ENCODE peak calls at places on chromosomes 4 and X, in four cellular contexts. X is T-helper 1 cell; D is activated T-cell treated with anti-CD3 and anti-CD28 coated beads, Interleukin-2, amount 50 U/mL, for 72 hours; L is activated CD4-positive, alpha-beta T cell treated with anti-CD3 and anti-CD28 coated beads, Interleukin-2, amount 50 U/mL, for 1 hour. N is an unnamed sample.

GRCh38 chr4:3572363-3572762 is 40.1 kb upstream of the LRPAP1 start:
- DNase-seq in X (no peak), D (no peak), L (no peak), N (no peak)

GRCh38 chr4:167290684-167291083 is 56.4 kb upstream of the SPOCK3 start:
- DNase-seq in X (no peak), D (no peak), L (no peak), N (peak; percentile 4)

GRCh38 chrX:37060999-37061398 is 52.8 kb downstream of the FAM47C start:
- DNase-seq in X (no peak), D (peak; percentile 0), L (no peak), N (peak; percentile 71)

GRCh38 chr4:100581337-100581736 is 63.5 kb upstream of the EMCN start:
- DNase-seq in X (no peak), D (peak; percentile 5), L (no peak), N (no peak)

GRCh38 chrX:129478516-129478915 is 44.8 kb downstream of the SMARCA1 start:
- DNase-seq in X (no peak), D (no peak), L (no peak), N (no peak)

GRCh38 chrX:38102240-38102639 is 95.9 kb downstream of the SYTL5 start:
- DNase-seq in X (no peak), D (no peak), L (no peak), N (no peak)

GRCh38 chr4:1728061-1728980 is 7.0 kb downstream of the TACC3 start:
- DNase-seq in X (no peak), D (no peak), L (no peak), N (no peak)

GRCh38 chr4:7905461-7905915 is 34.2 kb downstream of the AFAP1 start:
- DNase-seq in X (no peak), D (no peak), L (no peak), N (no peak)

GRCh38 chr4:7232061-7232616 is 39.8 kb downstream of the SORCS2 start:
- DNase-seq in X (no peak), D (no peak), L (no peak), N (no peak)

GRCh38 chrX:32985544-32985943 is 225.8 kb downstream of the DMD start:
- DNase-seq in X (no peak), D (no peak), L (no peak), N (no peak)

GRCh38 chr4:184288451-184289178 is 70.9 kb upstream of the ENPP6 start:
- DNase-seq in X (no peak), D (peak; percentile 37), L (no peak), N (no peak)